ENCODE peak calls at places on chromosomes 2 and 18, in four cellular contexts. F is sigmoid colon, P is left lung, L is astrocyte. H is an unnamed sample. For H3K4me1, the result is how much of the 10 kb centered on the place peaks cover.

GRCh38 chr2:205811387-205811786 is 129.1 kb downstream of the NRP2 start:
- DNase-seq in L (no peak), F (no peak), P (no peak), H (no peak)

GRCh38 chr18:63879684-63880083 is 7.8 kb upstream of the SERPINB2 start:
- DNase-seq in P (no peak), F (no peak), L (peak), H (no peak)

GRCh38 chr2:169110919-169111318 is 41.6 kb downstream of the DHRS9 start:
- DNase-seq in F (no peak), P (no peak), L (no peak), H (no peak)

GRCh38 chr18:79522451-79523220 is 126.9 kb downstream of the NFATC1 start:
- DNase-seq in P (peak), L (no peak), F (peak), H (peak)

GRCh38 chr2:120576509-120577474 is 158.9 kb upstream of the GLI2 start:
- DNase-seq in F (peak), L (no peak), P (no peak), H (no peak)

GRCh38 chr2:171522804-171523338 is 597 bp downstream of the CYBRD1 start:
- DNase-seq in F (peak), L (peak), P (peak), H (no peak)

GRCh38 chr2:140814141-140814540 is 1316.7 kb downstream of the LRP1B start:
- DNase-seq in L (no peak), F (no peak), P (no peak), H (no peak)

GRCh38 chr18:32296851-32297250 is 107.0 kb downstream of the MEP1B start:
- DNase-seq in P (no peak), L (no peak), F (no peak), H (no peak)

GRCh38 chr2:10305715-10306114 is 3.0 kb downstream of the HPCAL1 start:
- DNase-seq in F (no peak), L (no peak), P (no peak), H (no peak)

GRCh38 chr2:159088906-159089305 is 120.5 kb downstream of the TANC1 start:
- DNase-seq in P (no peak), F (no peak), L (no peak), H (no peak)

GRCh38 chr18:36688020-36688965 is 140.5 kb downstream of the TPGS2 start:
- DNase-seq in P (no peak), F (no peak), L (no peak), H (no peak)

DNA sequence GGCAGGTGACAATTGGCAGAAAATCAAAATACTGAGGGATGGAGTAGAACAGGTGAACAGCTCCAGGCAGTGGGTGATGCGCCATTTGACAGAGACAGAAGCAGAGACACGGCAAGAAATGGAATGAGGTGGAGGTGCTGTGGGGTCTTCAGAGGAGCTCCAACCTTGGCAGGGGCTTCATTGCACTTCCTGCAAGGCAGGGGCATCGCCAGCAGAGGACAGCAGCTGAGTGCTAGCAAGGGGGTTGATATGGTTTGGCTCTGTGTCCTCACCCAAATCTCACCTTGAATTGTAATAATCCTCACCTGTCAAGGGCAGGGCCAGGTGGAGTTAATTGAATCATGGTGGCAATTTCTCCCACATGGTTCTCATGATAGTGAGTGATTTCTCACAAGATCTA is 42.8 kb downstream of the CCDC68 start:
- DNase-seq in L (no peak), P (no peak), F (no peak), H (no peak)
- TF ChIP-seq CTCF in L (no peak), P (no peak), F (no peak), H (no peak)

GRCh38 chr18:48913723-48914122 is 37.0 kb downstream of the SMAD7 start:
- DNase-seq in P (no peak), F (peak), L (no peak), H (peak)

GRCh38 chr18:48915621-48916425 is 34.9 kb downstream of the SMAD7 start:
- DNase-seq in F (peak), P (no peak), L (peak), H (no peak)

GRCh38 chr18:48914581-48915251 is 36.0 kb downstream of the SMAD7 start:
- DNase-seq in F (peak), L (no peak), P (no peak), H (no peak)

GRCh38 chr18:48910972-48911545 is 39.7 kb downstream of the SMAD7 start:
- DNase-seq in P (no peak), F (peak), L (no peak), H (peak)

GRCh38 chr18:48913201-48913600 is 37.6 kb downstream of the SMAD7 start:
- DNase-seq in F (peak), P (no peak), L (no peak), H (peak)
- H3K4me1 ChIP-seq in F (under half), P (under half), L (under half), H (under half)

GRCh38 chr2:237459741-237460174 is 27.3 kb upstream of the MLPH start:
- DNase-seq in F (no peak), P (no peak), L (peak), H (no peak)

GRCh38 chr2:237459226-237459625 is 27.8 kb upstream of the MLPH start:
- DNase-seq in P (no peak), L (peak), F (no peak), H (no peak)

GRCh38 chr2:237456200-237456731 is 30.8 kb upstream of the MLPH start:
- DNase-seq in F (peak), P (no peak), L (peak), H (peak)

GRCh38 chr2:237457388-237457941 is 29.6 kb upstream of the MLPH start:
- DNase-seq in L (no peak), P (no peak), F (no peak), H (no peak)

GRCh38 chr2:237458519-237458918 is 28.5 kb upstream of the MLPH start:
- DNase-seq in F (no peak), L (no peak), P (no peak), H (no peak)
- H3K27ac ChIP-seq in F (no peak), L (peak), P (no peak), H (no peak)

DNA sequence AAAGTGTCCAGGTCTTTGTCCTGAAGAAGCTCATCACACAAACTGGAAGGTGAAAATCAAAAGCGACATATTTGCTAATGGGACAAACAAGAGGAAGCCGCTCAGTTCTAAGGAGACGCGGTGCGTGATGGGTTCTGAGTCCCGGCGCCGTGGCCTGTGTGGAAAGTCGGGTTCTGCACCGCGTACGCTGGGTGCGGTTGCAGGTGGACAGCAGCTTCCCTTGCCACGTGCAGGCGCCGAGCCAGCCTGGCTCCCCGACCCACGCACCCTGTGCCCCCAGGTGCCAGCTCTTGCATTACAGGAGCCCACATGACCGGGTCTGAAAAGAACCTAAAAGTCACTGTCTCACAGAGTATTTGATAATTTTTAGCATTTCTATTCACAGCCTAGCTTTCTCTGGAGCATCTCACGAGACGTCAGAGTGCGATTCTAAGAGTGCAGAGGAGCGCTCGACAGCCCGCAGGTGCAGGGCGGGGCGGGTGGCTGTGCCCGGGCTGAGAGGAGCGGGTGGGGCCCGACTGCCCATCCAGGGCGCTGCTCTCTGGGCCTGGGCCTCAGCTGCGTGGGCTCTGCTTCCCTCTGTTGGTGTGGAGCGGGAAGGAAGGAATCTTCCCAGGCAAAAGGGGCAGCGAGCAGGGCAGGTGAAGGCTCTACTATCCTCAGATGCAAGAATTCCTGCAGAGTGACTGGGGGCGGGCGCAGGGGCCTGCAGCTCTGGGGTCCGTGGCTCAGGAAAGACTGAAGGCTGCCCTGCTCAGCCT is 39.4 kb downstream of the MYT1L start:
- DNase-seq in P (no peak), F (no peak), L (no peak), H (no peak)
- TF ChIP-seq CTCF in P (peak), F (no peak), L (no peak), H (no peak)

GRCh38 chr2:74712223-74713053 is 58.4 kb downstream of the SEMA4F start:
- DNase-seq in P (no peak), F (no peak), L (no peak), H (no peak)

GRCh38 chr2:74715880-74716279 is 61.8 kb downstream of the SEMA4F start:
- DNase-seq in F (no peak), L (no peak), P (no peak), H (no peak)

GRCh38 chr2:74719066-74719465 is 65.0 kb downstream of the SEMA4F start:
- DNase-seq in L (no peak), F (no peak), P (no peak), H (no peak)

GRCh38 chr2:74715071-74715791 is 61.2 kb downstream of the SEMA4F start:
- DNase-seq in P (peak), F (peak), L (peak), H (peak)
- H3K4me1 ChIP-seq in P (under half), F (under half), L (under half), H (under half)

H was measured in tibial artery.